ENCODE peak calls at places on chromosomes 4 and X, in five cellular contexts. One of them, this sample, is unnamed.

GRCh38 chr4:124321370-124321769 is 391.2 kb downstream of the ANKRD50 start:
- DNase-seq in adrenal gland: no peak
- DNase-seq in nephron progenitor cell: no peak
- DNase-seq in tibial nerve: no peak
- DNase-seq in left lung: no peak
- DNase-seq in this sample: no peak

GRCh38 chr4:1459081-1459480 is 52.8 kb upstream of the NKX1-1 start:
- DNase-seq in nephron progenitor cell: no peak
- DNase-seq in left lung: no peak
- DNase-seq in tibial nerve: no peak
- DNase-seq in adrenal gland: no peak
- DNase-seq in this sample: no peak

GRCh38 chr4:71366776-71367175 is 28.0 kb downstream of the SLC4A4 start:
- DNase-seq in left lung: no peak
- DNase-seq in adrenal gland: no peak
- DNase-seq in nephron progenitor cell: no peak
- DNase-seq in tibial nerve: no peak
- DNase-seq in this sample: no peak

GRCh38 chr4:26900765-26901164 is 40.1 kb downstream of the STIM2 start:
- DNase-seq in adrenal gland: no peak
- DNase-seq in tibial nerve: no peak
- DNase-seq in nephron progenitor cell: no peak
- DNase-seq in left lung: no peak
- DNase-seq in this sample: no peak

GRCh38 chr4:149048451-149049143 is 606.4 kb upstream of the NR3C2 start:
- DNase-seq in adrenal gland: no peak
- DNase-seq in tibial nerve: no peak
- DNase-seq in left lung: no peak
- DNase-seq in nephron progenitor cell: no peak
- DNase-seq in this sample: no peak

GRCh38 chrX:100980608-100981497 is 11.3 kb downstream of the ARL13A start:
- DNase-seq in nephron progenitor cell: no peak
- DNase-seq in tibial nerve: no peak
- DNase-seq in left lung: peak; percentile 73
- DNase-seq in adrenal gland: peak; percentile 66
- DNase-seq in this sample: no peak

GRCh38 chr4:87093443-87094123 is 126.8 kb downstream of the KLHL8 start:
- DNase-seq in nephron progenitor cell: no peak
- DNase-seq in adrenal gland: peak; percentile 33
- DNase-seq in left lung: no peak
- DNase-seq in tibial nerve: no peak
- DNase-seq in this sample: no peak

GRCh38 chr4:41280010-41280409 is 23.3 kb downstream of the UCHL1 start:
- DNase-seq in tibial nerve: no peak
- DNase-seq in nephron progenitor cell: no peak
- DNase-seq in adrenal gland: no peak
- DNase-seq in left lung: no peak
- DNase-seq in this sample: no peak

GRCh38 chr4:22884157-22884556 is 191.4 kb downstream of the GBA3 start:
- DNase-seq in adrenal gland: no peak
- DNase-seq in nephron progenitor cell: no peak
- DNase-seq in tibial nerve: no peak
- DNase-seq in left lung: no peak
- DNase-seq in this sample: no peak

GRCh38 chr4:94516067-94516466 is 64.3 kb downstream of the PDLIM5 start:
- DNase-seq in left lung: no peak
- DNase-seq in adrenal gland: no peak
- DNase-seq in tibial nerve: no peak
- DNase-seq in nephron progenitor cell: no peak
- DNase-seq in this sample: no peak

GRCh38 chr4:167906851-167907250 is 185.5 kb upstream of the ANXA10 start:
- DNase-seq in adrenal gland: no peak
- DNase-seq in tibial nerve: no peak
- DNase-seq in left lung: no peak
- DNase-seq in nephron progenitor cell: no peak
- DNase-seq in this sample: no peak

GRCh38 chr4:47373729-47374128 is 89.8 kb downstream of the COMMD8 start:
- DNase-seq in nephron progenitor cell: no peak
- DNase-seq in tibial nerve: no peak
- DNase-seq in adrenal gland: no peak
- DNase-seq in left lung: no peak
- DNase-seq in this sample: no peak

GRCh38 chrX:101257448-101258259 is 33.5 kb downstream of the TAF7L start:
- DNase-seq in adrenal gland: no peak
- DNase-seq in tibial nerve: no peak
- DNase-seq in nephron progenitor cell: no peak
- DNase-seq in left lung: no peak
- DNase-seq in this sample: no peak

GRCh38 chrX:133414399-133415275 is 652 bp downstream of the GPC4 start:
- DNase-seq in left lung: peak; percentile 73
- DNase-seq in tibial nerve: no peak
- DNase-seq in nephron progenitor cell: peak; percentile 70
- DNase-seq in adrenal gland: peak; percentile 5
- DNase-seq in this sample: peak; percentile 31

GRCh38 chrX:75603833-75604232 is 81.0 kb upstream of the ZDHHC15 start:
- DNase-seq in adrenal gland: no peak
- DNase-seq in left lung: no peak
- DNase-seq in tibial nerve: no peak
- DNase-seq in nephron progenitor cell: no peak
- DNase-seq in this sample: no peak

GRCh38 chr4:140047017-140047640 is 106.9 kb downstream of the MAML3 start:
- DNase-seq in nephron progenitor cell: no peak
- DNase-seq in left lung: no peak
- DNase-seq in tibial nerve: no peak
- DNase-seq in adrenal gland: no peak
- DNase-seq in this sample: no peak

GRCh38 chr4:101621120-101621519 is 169.4 kb upstream of the BANK1 start:
- DNase-seq in left lung: no peak
- DNase-seq in adrenal gland: no peak
- DNase-seq in tibial nerve: no peak
- DNase-seq in nephron progenitor cell: no peak
- DNase-seq in this sample: no peak

GRCh38 chr4:120855307-120856001 is 67.1 kb downstream of the PRDM5 start:
- DNase-seq in nephron progenitor cell: no peak
- DNase-seq in adrenal gland: no peak
- DNase-seq in tibial nerve: no peak
- DNase-seq in left lung: no peak
- DNase-seq in this sample: no peak

GRCh38 chrX:375181-376036 is 11.3 kb downstream of the PPP2R3B start:
- DNase-seq in tibial nerve: no peak
- DNase-seq in left lung: no peak
- DNase-seq in adrenal gland: no peak
- DNase-seq in nephron progenitor cell: no peak
- DNase-seq in this sample: no peak

GRCh38 chr4:52959545-52959944 is 97.4 kb downstream of the RASL11B start:
- DNase-seq in nephron progenitor cell: no peak
- DNase-seq in adrenal gland: no peak
- DNase-seq in left lung: no peak
- DNase-seq in tibial nerve: no peak
- DNase-seq in this sample: no peak

GRCh38 chr4:60759518-60760245 is 440.4 kb upstream of the ADGRL3 start:
- DNase-seq in nephron progenitor cell: no peak
- DNase-seq in adrenal gland: no peak
- DNase-seq in tibial nerve: no peak
- DNase-seq in left lung: no peak
- DNase-seq in this sample: no peak
- TF ChIP-seq CTCF in nephron progenitor cell: peak; percentile 20
- TF ChIP-seq CTCF in adrenal gland: no peak
- TF ChIP-seq CTCF in tibial nerve: no peak
- TF ChIP-seq CTCF in left lung: no peak
- TF ChIP-seq CTCF in this sample: peak; percentile 36

DNA sequence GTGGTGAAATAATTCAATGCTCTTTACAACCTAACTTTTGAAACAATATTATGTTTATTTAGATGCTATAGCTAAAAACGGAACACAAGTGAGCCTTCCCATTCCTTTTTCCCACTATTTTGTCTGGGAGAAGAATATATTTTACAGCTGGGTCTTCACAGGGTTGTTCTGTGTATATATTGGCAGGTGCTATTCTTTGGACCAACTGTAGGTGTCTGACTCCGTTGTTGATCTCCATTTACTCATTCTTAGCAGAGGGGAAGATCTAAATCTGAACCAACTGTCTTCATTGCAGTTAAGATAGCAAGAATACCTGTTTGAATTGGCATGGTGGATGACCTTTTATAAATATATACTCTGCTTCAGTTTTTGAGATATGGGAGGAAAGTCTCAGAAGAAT is 257.4 kb downstream of the CFAP299 start:
- DNase-seq in adrenal gland: no peak
- DNase-seq in left lung: no peak
- DNase-seq in tibial nerve: no peak
- DNase-seq in nephron progenitor cell: no peak
- DNase-seq in this sample: no peak
- TF ChIP-seq CTCF in adrenal gland: no peak
- TF ChIP-seq CTCF in left lung: no peak
- TF ChIP-seq CTCF in tibial nerve: no peak
- TF ChIP-seq CTCF in nephron progenitor cell: peak; percentile 24
- TF ChIP-seq CTCF in this sample: peak; percentile 11

GRCh38 chr4:4880492-4880891 is 21.0 kb downstream of the MSX1 start:
- DNase-seq in adrenal gland: no peak
- DNase-seq in tibial nerve: no peak
- DNase-seq in left lung: no peak
- DNase-seq in nephron progenitor cell: no peak
- DNase-seq in this sample: no peak
- TF ChIP-seq CTCF in adrenal gland: peak; percentile 34
- TF ChIP-seq CTCF in tibial nerve: no peak
- TF ChIP-seq CTCF in left lung: no peak
- TF ChIP-seq CTCF in nephron progenitor cell: no peak
- TF ChIP-seq CTCF in this sample: peak; percentile 25

GRCh38 chr4:40160258-40160657 is 36.6 kb upstream of the RHOH start:
- DNase-seq in adrenal gland: no peak
- DNase-seq in nephron progenitor cell: no peak
- DNase-seq in left lung: no peak
- DNase-seq in tibial nerve: no peak
- DNase-seq in this sample: no peak
- TF ChIP-seq CTCF in adrenal gland: no peak
- TF ChIP-seq CTCF in nephron progenitor cell: no peak
- TF ChIP-seq CTCF in left lung: no peak
- TF ChIP-seq CTCF in tibial nerve: no peak
- TF ChIP-seq CTCF in this sample: no peak

GRCh38 chrX:131816551-131817136 is 206.5 kb upstream of the STK26 start:
- DNase-seq in nephron progenitor cell: no peak
- DNase-seq in adrenal gland: peak; percentile 30
- DNase-seq in left lung: no peak
- DNase-seq in tibial nerve: no peak
- DNase-seq in this sample: no peak
- TF ChIP-seq CTCF in nephron progenitor cell: no peak
- TF ChIP-seq CTCF in adrenal gland: peak; percentile 23
- TF ChIP-seq CTCF in left lung: no peak
- TF ChIP-seq CTCF in tibial nerve: peak; percentile 21
- TF ChIP-seq CTCF in this sample: no peak

GRCh38 chr4:54233128-54233696 is 4.1 kb downstream of the PDGFRA start:
- DNase-seq in left lung: peak; percentile 96
- DNase-seq in adrenal gland: peak; percentile 87
- DNase-seq in nephron progenitor cell: peak; percentile 93
- DNase-seq in tibial nerve: peak; percentile 71
- DNase-seq in this sample: peak; percentile 84
- TF ChIP-seq CTCF in left lung: peak; percentile 87
- TF ChIP-seq CTCF in adrenal gland: peak; percentile 75
- TF ChIP-seq CTCF in nephron progenitor cell: peak; percentile 55
- TF ChIP-seq CTCF in tibial nerve: peak; percentile 80
- TF ChIP-seq CTCF in this sample: peak; percentile 73

DNA sequence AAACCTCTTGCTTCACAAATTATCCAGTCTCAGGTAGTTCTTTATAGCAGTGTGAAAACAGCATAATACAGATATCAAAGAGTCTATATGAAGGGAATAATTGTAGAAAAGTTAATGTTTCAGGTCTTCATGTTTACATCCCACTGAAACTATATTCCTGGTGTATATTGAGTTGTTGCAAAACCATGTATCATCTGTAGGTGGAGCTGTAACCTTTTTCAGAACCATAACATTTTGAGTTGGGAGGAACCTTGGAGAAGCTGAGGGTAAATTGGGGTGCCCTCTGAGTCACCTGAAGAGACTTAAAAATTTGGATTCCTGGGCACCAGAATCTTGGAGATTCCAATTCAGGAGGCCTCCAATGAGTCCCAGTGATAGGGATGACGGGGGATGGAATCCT is 51.9 kb upstream of the TAPT1 start:
- DNase-seq in adrenal gland: no peak
- DNase-seq in left lung: no peak
- DNase-seq in tibial nerve: no peak
- DNase-seq in nephron progenitor cell: no peak
- DNase-seq in this sample: no peak
- TF ChIP-seq CTCF in adrenal gland: no peak
- TF ChIP-seq CTCF in left lung: no peak
- TF ChIP-seq CTCF in tibial nerve: no peak
- TF ChIP-seq CTCF in nephron progenitor cell: no peak
- TF ChIP-seq CTCF in this sample: peak; percentile 11

DNA sequence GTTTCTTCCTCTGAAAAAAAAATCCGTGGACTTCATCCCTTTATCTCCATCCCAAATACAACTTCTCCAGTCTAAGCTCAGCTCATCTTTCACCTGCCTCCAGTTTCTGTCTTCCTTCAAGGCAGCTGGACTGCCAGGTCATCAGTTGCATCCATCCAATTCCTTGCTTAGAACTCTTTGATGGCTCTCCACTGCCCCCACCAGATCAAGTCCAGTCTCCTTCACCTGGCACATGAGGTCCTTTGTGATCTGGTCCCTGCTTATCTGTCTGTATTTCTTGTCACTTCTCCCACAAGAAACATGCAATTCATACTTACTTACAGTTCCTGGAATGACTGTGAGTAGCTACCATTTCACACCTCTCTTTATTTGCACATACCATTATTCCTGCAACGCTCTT is 33.8 kb downstream of the OTUD6A start:
- DNase-seq in tibial nerve: no peak
- DNase-seq in nephron progenitor cell: no peak
- DNase-seq in adrenal gland: peak; percentile 2
- DNase-seq in left lung: no peak
- DNase-seq in this sample: no peak
- TF ChIP-seq CTCF in tibial nerve: no peak
- TF ChIP-seq CTCF in nephron progenitor cell: no peak
- TF ChIP-seq CTCF in adrenal gland: no peak
- TF ChIP-seq CTCF in left lung: no peak
- TF ChIP-seq CTCF in this sample: peak; percentile 24

DNA sequence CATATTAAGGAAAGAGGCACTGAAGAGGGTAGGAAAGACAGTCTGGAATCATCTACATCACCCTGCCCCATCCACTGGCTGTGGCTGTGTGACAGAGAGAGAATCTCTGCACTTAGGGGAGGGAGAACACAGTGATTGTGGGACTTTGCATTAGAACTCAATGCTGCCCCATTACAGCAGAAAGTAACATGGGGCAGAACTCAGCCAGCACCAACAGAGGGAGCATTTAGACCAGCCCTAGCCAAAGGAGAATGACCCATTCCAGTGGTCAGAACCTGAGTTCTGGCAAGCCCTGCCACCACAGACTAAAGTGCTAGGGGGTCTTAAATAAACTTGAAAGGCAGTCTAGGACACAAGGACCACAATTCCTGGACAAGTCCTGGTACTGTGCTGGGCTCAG is 37.9 kb downstream of the ZNF330 start:
- DNase-seq in left lung: no peak
- DNase-seq in tibial nerve: no peak
- DNase-seq in adrenal gland: no peak
- DNase-seq in nephron progenitor cell: no peak
- DNase-seq in this sample: no peak
- TF ChIP-seq CTCF in left lung: no peak
- TF ChIP-seq CTCF in tibial nerve: no peak
- TF ChIP-seq CTCF in adrenal gland: no peak
- TF ChIP-seq CTCF in nephron progenitor cell: no peak
- TF ChIP-seq CTCF in this sample: no peak

This sample was measured in progenitor cell of endocrine pancreas.